ENCODE peak calls at places on chromosomes 5 and 9, in ten cellular contexts. P, V, R, W, O, T, H, S, Y and B are unnamed samples.

GRCh38 chr9:92010705-92011536 is 60.9 kb upstream of the ROR2 start:
- DNase-seq in P (no peak), V (no peak), R (no peak), W (no peak), O (no peak), T (no peak), H (no peak), S (no peak), Y (no peak), B (no peak)

GRCh38 chr9:69923972-69924371 is 103.4 kb downstream of the CFAP95 start:
- DNase-seq in P (no peak), V (no peak), R (no peak), W (no peak), O (no peak), T (no peak), H (no peak), S (no peak), Y (no peak), B (no peak)

GRCh38 chr5:174187001-174187400 is 141.5 kb downstream of the NSG2 start:
- DNase-seq in P (no peak), V (no peak), R (no peak), W (no peak), O (no peak), T (no peak), H (no peak), S (no peak), Y (no peak), B (no peak)

GRCh38 chr5:146340260-146341081 is 1.8 kb downstream of the POU4F3 start:
- DNase-seq in P (peak), V (no peak), R (no peak), W (peak), O (peak), T (no peak), H (peak), S (no peak), Y (peak), B (no peak)

GRCh38 chr9:4640027-4640426 is 22.1 kb upstream of the PLPP6 start:
- DNase-seq in P (no peak), V (peak), R (peak), W (no peak), O (no peak), T (peak), H (no peak), S (no peak), Y (no peak), B (peak)

GRCh38 chr5:129960831-129961230 is 56.6 kb downstream of the CHSY3 start:
- DNase-seq in P (no peak), V (no peak), R (no peak), W (no peak), O (no peak), T (no peak), H (no peak), S (no peak), Y (no peak), B (no peak)

GRCh38 chr9:109471994-109472393 is 26.1 kb downstream of the PTPN3 start:
- DNase-seq in P (no peak), V (no peak), R (no peak), W (no peak), O (no peak), T (no peak), H (no peak), S (no peak), Y (no peak), B (no peak)

GRCh38 chr5:82355921-82356454 is 77.8 kb upstream of the RPS23 start:
- DNase-seq in P (no peak), V (no peak), R (no peak), W (no peak), O (no peak), T (no peak), H (no peak), S (no peak), Y (no peak), B (no peak)

GRCh38 chr9:96487949-96488348 is 38.0 kb downstream of the HABP4 start:
- DNase-seq in P (no peak), V (no peak), R (no peak), W (peak), O (peak), T (no peak), H (no peak), S (no peak), Y (no peak), B (no peak)

GRCh38 chr9:131732061-131732526 is 7.8 kb downstream of the RAPGEF1 start:
- DNase-seq in P (no peak), V (peak), R (no peak), W (no peak), O (no peak), T (no peak), H (no peak), S (peak), Y (peak), B (no peak)

GRCh38 chr5:32251864-32252458 is 60.8 kb downstream of the MTMR12 start:
- DNase-seq in P (no peak), V (no peak), R (no peak), W (no peak), O (no peak), T (no peak), H (no peak), S (no peak), Y (no peak), B (no peak)
- H3K27ac ChIP-seq in P (no peak), V (no peak), R (no peak), W (no peak), O (no peak), T (no peak), H (no peak), S (no peak), Y (peak), B (no peak)

GRCh38 chr9:89010056-89010455 is 18.8 kb downstream of the S1PR3 start:
- DNase-seq in P (no peak), V (no peak), R (no peak), W (no peak), O (no peak), T (no peak), H (no peak), S (no peak), Y (no peak), B (no peak)

GRCh38 chr9:89007568-89007967 is 16.3 kb downstream of the S1PR3 start:
- DNase-seq in P (no peak), V (no peak), R (no peak), W (no peak), O (no peak), T (no peak), H (no peak), S (no peak), Y (no peak), B (no peak)

GRCh38 chr9:89010526-89011089 is 19.3 kb downstream of the S1PR3 start:
- DNase-seq in P (no peak), V (no peak), R (no peak), W (no peak), O (no peak), T (no peak), H (no peak), S (no peak), Y (no peak), B (no peak)

GRCh38 chr9:89008346-89009048 is 17.2 kb downstream of the S1PR3 start:
- DNase-seq in P (no peak), V (no peak), R (no peak), W (no peak), O (no peak), T (no peak), H (no peak), S (no peak), Y (no peak), B (no peak)

DNA sequence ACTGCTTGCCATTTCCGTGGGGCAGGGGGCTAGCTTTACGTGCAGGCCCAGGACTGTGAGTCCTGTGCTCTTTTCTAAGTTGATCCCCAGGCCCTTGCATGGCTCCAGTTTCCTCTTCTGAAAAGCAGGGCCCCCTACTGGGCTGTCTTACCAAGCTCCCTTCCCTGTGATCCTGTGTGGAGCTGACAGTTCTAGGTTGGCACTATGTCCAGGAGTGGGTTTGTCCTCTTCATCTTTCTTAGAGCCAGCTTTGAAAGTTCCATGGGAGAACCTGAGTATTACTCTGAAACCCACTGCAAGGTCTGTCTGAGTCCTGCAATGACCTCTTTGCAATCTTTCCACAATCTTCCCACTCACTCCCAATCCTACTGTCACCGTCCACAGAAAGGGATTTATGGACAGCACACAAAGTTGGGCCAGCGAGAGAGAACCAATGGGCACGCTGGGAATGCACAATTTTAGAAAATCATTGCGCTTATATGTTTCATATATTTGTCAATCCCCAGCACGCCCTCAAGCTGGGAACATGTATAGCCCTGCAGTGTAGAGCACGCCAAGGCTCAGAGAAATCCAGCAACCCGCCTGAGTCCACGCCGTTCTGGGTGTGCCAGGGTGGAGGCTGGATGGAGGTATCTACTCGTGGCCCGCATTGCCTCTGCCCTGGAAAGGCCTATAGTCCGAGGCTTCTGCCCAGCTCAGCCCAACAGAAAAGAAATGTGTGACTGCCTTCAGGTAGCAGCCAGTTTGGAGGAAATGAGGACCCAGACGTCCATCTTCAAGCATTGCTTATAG is 18.0 kb downstream of the S1PR3 start:
- DNase-seq in P (peak), V (no peak), R (no peak), W (no peak), O (no peak), T (no peak), H (no peak), S (no peak), Y (no peak), B (peak)
- TF ChIP-seq CTCF in P (peak), V (no peak), R (no peak), W (no peak), O (no peak), T (peak), H (no peak), S (no peak), Y (no peak), B (peak)

GRCh38 chr5:138705007-138705406 is 48.2 kb upstream of the CTNNA1 start:
- DNase-seq in P (no peak), V (no peak), R (no peak), W (no peak), O (no peak), T (peak), H (no peak), S (no peak), Y (no peak), B (no peak)
- H3K4me3 ChIP-seq in P (no peak), V (no peak), R (no peak), W (no peak), O (no peak), T (no peak), H (no peak), S (no peak), Y (no peak), B (no peak)

GRCh38 chr5:141040763-141041426 is 10.3 kb upstream of the PCDHB1 start:
- DNase-seq in P (peak), V (peak), R (peak), W (peak), O (peak), T (peak), H (peak), S (peak), Y (peak), B (peak)

GRCh38 chr5:141039061-141039460 is 12.1 kb upstream of the PCDHB1 start:
- DNase-seq in P (no peak), V (no peak), R (no peak), W (no peak), O (no peak), T (no peak), H (no peak), S (no peak), Y (no peak), B (no peak)

GRCh38 chr5:141041427-141041785 is 9.8 kb upstream of the PCDHB1 start:
- DNase-seq in P (no peak), V (no peak), R (no peak), W (no peak), O (no peak), T (no peak), H (no peak), S (no peak), Y (no peak), B (no peak)

GRCh38 chr5:141040093-141040762 is 10.9 kb upstream of the PCDHB1 start:
- DNase-seq in P (no peak), V (no peak), R (no peak), W (peak), O (peak), T (peak), H (peak), S (no peak), Y (no peak), B (peak)

GRCh38 chr5:141039517-141039916 is 11.7 kb upstream of the PCDHB1 start:
- DNase-seq in P (no peak), V (no peak), R (no peak), W (no peak), O (no peak), T (peak), H (no peak), S (no peak), Y (no peak), B (no peak)
- H3K27ac ChIP-seq in P (no peak), V (no peak), R (no peak), W (no peak), O (no peak), T (peak), H (no peak), S (peak), Y (no peak), B (peak)

GRCh38 chr9:137240841-137241489 is at the start of gene TUBB4B:
- DNase-seq in P (peak), V (peak), R (peak), W (peak), O (peak), T (peak), H (peak), S (peak), Y (peak), B (peak)

GRCh38 chr9:137241490-137242328 is 622 bp downstream of the TUBB4B start:
- DNase-seq in P (peak), V (peak), R (peak), W (peak), O (peak), T (peak), H (peak), S (peak), Y (no peak), B (peak)

GRCh38 chr9:137240321-137240840 is 706 bp upstream of the TUBB4B start:
- DNase-seq in P (peak), V (peak), R (peak), W (peak), O (peak), T (peak), H (peak), S (peak), Y (peak), B (no peak)

GRCh38 chr9:137243626-137244485 is 2.8 kb downstream of the TUBB4B start:
- DNase-seq in P (no peak), V (peak), R (no peak), W (no peak), O (no peak), T (no peak), H (no peak), S (no peak), Y (no peak), B (peak)

DNA sequence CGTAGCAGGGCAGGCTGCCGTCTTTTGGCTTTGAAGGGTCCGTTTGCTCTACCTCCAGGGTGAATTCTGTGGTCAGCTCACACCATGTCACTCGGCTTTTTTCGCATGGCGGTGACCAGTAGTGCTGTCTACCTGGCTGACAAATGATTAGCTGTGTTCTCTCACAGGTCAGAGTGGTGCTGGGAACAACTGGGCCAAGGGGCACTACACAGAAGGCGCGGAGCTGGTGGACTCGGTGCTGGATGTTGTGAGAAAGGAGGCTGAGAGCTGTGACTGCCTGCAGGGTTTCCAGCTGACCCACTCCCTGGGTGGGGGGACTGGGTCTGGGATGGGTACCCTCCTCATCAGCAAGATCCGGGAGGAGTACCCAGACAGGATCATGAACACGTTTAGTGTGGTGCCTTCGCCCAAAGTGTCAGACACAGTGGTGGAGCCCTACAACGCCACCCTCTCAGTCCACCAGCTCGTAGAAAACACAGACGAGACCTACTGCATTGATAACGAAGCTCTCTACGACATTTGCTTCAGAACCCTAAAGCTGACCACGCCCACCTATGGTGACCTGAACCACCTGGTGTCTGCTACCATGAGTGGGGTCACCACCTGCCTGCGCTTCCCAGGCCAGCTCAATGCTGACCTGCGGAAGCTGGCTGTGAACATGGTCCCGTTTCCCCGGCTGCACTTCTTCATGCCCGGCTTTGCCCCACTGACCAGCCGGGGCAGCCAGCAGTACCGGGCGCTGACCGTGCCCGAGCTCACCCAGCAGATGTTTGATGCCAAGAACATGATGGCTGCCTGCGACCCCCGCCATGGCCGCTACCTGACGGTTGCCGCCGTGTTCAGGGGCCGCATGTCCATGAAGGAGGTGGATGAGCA is 1.5 kb downstream of the TUBB4B start:
- DNase-seq in P (no peak), V (no peak), R (no peak), W (no peak), O (no peak), T (no peak), H (no peak), S (no peak), Y (no peak), B (no peak)
- TF ChIP-seq CTCF in P (no peak), V (no peak), R (no peak), W (no peak), O (no peak), T (no peak), H (no peak), S (no peak), Y (no peak), B (no peak)

GRCh38 chr5:81169924-81170323 is 63.2 kb upstream of the CKMT2 start:
- DNase-seq in P (no peak), V (no peak), R (no peak), W (no peak), O (no peak), T (no peak), H (no peak), S (no peak), Y (no peak), B (no peak)
- H3K4me3 ChIP-seq in P (no peak), V (no peak), R (no peak), W (no peak), O (no peak), T (no peak), H (no peak), S (no peak), Y (no peak), B (no peak)

GRCh38 chr5:116942622-116943021 is 368.0 kb upstream of the SEMA6A start:
- DNase-seq in P (no peak), V (no peak), R (no peak), W (no peak), O (no peak), T (no peak), H (no peak), S (no peak), Y (no peak), B (no peak)

GRCh38 chr5:116939641-116940040 is 365.0 kb upstream of the SEMA6A start:
- DNase-seq in P (no peak), V (no peak), R (no peak), W (no peak), O (no peak), T (no peak), H (no peak), S (no peak), Y (no peak), B (no peak)

GRCh38 chr5:116944171-116944570 is 369.5 kb upstream of the SEMA6A start:
- DNase-seq in P (no peak), V (peak), R (no peak), W (no peak), O (no peak), T (no peak), H (no peak), S (no peak), Y (peak), B (no peak)

GRCh38 chr5:116935561-116936162 is 361.0 kb upstream of the SEMA6A start:
- DNase-seq in P (no peak), V (no peak), R (no peak), W (peak), O (no peak), T (no peak), H (no peak), S (no peak), Y (no peak), B (no peak)

DNA sequence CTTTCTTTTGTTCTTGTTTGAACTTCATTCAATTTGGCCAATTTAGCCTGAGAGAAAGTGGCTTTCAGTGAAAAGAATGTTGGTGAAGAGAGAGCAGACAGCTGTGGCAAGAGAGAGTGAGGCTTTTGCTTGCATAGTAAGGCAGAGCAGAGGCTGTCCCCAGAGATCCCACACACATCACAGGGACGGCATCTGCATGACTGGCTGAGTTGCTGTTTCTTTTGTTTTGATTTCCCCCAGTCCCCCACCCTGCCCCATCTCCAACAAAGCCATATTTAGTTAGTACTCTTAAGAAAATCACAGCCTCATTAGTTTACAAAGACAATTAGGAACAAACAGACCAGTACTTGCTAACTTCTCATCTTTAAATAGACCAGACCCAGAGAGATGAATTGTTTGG is 363.9 kb upstream of the SEMA6A start:
- DNase-seq in P (no peak), V (no peak), R (no peak), W (peak), O (no peak), T (no peak), H (no peak), S (no peak), Y (no peak), B (no peak)
- H3K27ac ChIP-seq in P (no peak), V (no peak), R (no peak), W (no peak), O (no peak), T (no peak), H (no peak), S (no peak), Y (no peak), B (no peak)

GRCh38 chr9:15967068-15967467 is 414.2 kb downstream of the CCDC171 start:
- DNase-seq in P (no peak), V (no peak), R (no peak), W (no peak), O (no peak), T (no peak), H (no peak), S (no peak), Y (no peak), B (no peak)
- TF ChIP-seq CTCF in P (no peak), V (no peak), R (no peak), W (no peak), O (no peak), T (no peak), H (no peak), S (no peak), Y (no peak), B (no peak)